ENCODE peak calls at places on chromosomes 3 and 15, in six cellular contexts. C, M, I, S, A and F are unnamed samples.
A peak's percentile ranks its signal among the peaks of the same experiment; 100 is the strongest.

GRCh38 chr15:65954289-65954741 is 85.0 kb downstream of the RAB11A start:
- DNase-seq in C (peak; percentile 44), M (no peak), I (peak; percentile 24), S (no peak), A (peak; percentile 18), F (peak; percentile 32)

GRCh38 chr3:30611613-30612421 is 5.4 kb downstream of the TGFBR2 start:
- DNase-seq in C (peak; percentile 56), M (no peak), I (no peak), S (no peak), A (peak; percentile 60), F (peak; percentile 66)

GRCh38 chr3:175274056-175274455 is 414.9 kb downstream of the NAALADL2 start:
- DNase-seq in C (no peak), M (no peak), I (no peak), S (no peak), A (no peak), F (no peak)

GRCh38 chr3:71066356-71066755 is 517.2 kb downstream of the FOXP1 start:
- DNase-seq in C (peak; percentile 66), M (no peak), I (no peak), S (peak; percentile 46), A (no peak), F (no peak)

GRCh38 chr15:63264685-63265302 is 12.6 kb upstream of the APH1B start:
- DNase-seq in C (no peak), M (peak; percentile 87), I (no peak), S (no peak), A (peak; percentile 83), F (no peak)

GRCh38 chr15:60544581-60545115 is 65.7 kb upstream of the ICE2 start:
- DNase-seq in C (no peak), M (no peak), I (no peak), S (no peak), A (no peak), F (no peak)

GRCh38 chr3:169082076-169082475 is 581.4 kb downstream of the MECOM start:
- DNase-seq in C (no peak), M (no peak), I (no peak), S (no peak), A (no peak), F (no peak)

GRCh38 chr3:164533275-164533674 is 545.0 kb downstream of the SI start:
- DNase-seq in C (no peak), M (no peak), I (no peak), S (no peak), A (no peak), F (no peak)

GRCh38 chr3:14492948-14493881 is 46.9 kb downstream of the GRIP2 start:
- DNase-seq in C (no peak), M (no peak), I (no peak), S (no peak), A (no peak), F (no peak)

GRCh38 chr3:197202694-197203093 is 95.7 kb downstream of the DLG1 start:
- DNase-seq in C (no peak), M (no peak), I (no peak), S (no peak), A (no peak), F (no peak)
- H4K20me1 ChIP-seq in C (peaks cover 13% of the 10 kb centered on the region), M (no peaks in the 10 kb centered on the region), I (peaks cover 86% of the 10 kb centered on the region), S (no peaks in the 10 kb centered on the region), A (peaks cover 45% of the 10 kb centered on the region), F (peaks cover 50% of the 10 kb centered on the region)

DNA sequence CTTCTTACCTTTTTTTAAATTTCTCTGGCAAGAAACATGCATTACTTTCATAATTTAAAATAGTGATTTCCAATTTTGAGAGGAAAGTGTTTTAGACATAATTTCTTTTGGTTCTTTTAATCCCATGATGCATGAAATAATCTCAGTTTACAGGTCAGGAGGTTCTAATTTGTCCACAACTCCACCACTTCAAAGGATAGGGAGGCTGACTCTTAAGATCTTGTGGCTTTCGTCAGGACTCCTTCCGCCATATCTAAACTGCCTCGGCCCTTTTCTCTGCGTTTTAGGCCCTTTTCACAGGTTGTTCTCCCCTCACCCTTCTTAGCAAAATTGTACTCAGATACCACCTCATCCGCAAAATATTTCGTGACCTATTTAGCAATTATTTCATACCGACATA is 8.0 kb downstream of the DYNC1LI1 start:
- DNase-seq in C (no peak), M (no peak), I (no peak), S (no peak), A (no peak), F (no peak)
- H4K20me1 ChIP-seq in C (no peaks in the 10 kb centered on the region), M (no peaks in the 10 kb centered on the region), I (peaks cover 67% of the 10 kb centered on the region), S (no peaks in the 10 kb centered on the region), A (peaks cover 36% of the 10 kb centered on the region), F (no peaks in the 10 kb centered on the region)

DNA sequence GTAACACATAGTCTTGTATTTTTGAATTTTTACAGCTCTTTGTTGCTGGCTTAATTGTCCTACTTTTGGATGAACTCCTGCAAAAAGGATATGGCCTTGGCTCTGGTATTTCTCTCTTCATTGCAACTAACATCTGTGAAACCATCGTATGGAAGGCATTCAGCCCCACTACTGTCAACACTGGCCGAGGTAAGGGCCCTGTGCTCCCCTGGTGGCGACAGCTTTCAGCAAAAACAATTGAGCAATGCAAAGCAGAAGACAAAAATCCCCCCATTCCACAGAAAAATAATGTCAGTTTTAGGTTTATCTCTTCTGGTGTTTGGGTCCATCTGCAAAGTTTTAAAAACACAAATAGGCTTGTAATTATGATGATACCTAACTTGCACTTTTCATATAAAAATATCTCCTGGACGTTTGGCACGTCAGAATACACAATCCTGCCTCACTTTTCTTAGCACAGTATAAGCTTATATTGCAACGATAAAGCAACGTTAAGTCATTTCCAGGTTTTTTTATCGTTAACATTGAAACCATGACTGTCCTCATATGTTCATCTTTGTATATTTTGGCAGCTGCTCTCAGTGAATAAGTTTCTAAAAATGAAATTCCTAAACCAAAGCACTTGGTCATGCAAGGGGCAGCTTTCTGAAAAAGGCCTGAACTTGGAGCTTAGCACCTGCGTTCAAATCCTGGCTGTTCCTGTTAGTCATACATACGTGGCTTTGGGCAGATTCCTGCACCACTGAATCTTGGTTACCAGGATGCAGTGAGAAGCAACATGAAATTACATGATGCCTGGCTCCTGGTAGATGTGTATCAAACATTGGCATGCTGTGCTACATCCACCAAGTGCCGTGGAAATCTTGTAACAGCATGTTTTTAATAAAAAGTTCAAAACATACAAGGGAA is 8.5 kb downstream of the SEC61A1 start:
- DNase-seq in C (no peak), M (peak; percentile 95), I (no peak), S (no peak), A (peak; percentile 100), F (peak; percentile 85)
- H4K20me1 ChIP-seq in C (peaks cover 3% of the 10 kb centered on the region), M (no peaks in the 10 kb centered on the region), I (no peaks in the 10 kb centered on the region), S (peaks cover 3% of the 10 kb centered on the region), A (peaks cover 56% of the 10 kb centered on the region), F (peaks cover 10% of the 10 kb centered on the region)

GRCh38 chr3:66011098-66011655 is 27.5 kb downstream of the MAGI1 start:
- DNase-seq in C (no peak), M (no peak), I (no peak), S (no peak), A (no peak), F (no peak)
- H4K20me1 ChIP-seq in C (no peaks in the 10 kb centered on the region), M (no peaks in the 10 kb centered on the region), I (peaks cover 21% of the 10 kb centered on the region), S (no peaks in the 10 kb centered on the region), A (peaks cover 38% of the 10 kb centered on the region), F (no peaks in the 10 kb centered on the region)

GRCh38 chr3:170367797-170368196 is 10.3 kb downstream of the SKIL start:
- DNase-seq in C (peak; percentile 51), M (no peak), I (no peak), S (no peak), A (no peak), F (no peak)
- H4K20me1 ChIP-seq in C (peaks cover 19% of the 10 kb centered on the region), M (no peaks in the 10 kb centered on the region), I (no peaks in the 10 kb centered on the region), S (no peaks in the 10 kb centered on the region), A (peaks cover 15% of the 10 kb centered on the region), F (no peaks in the 10 kb centered on the region)

GRCh38 chr15:67082007-67082536 is 16.7 kb downstream of the SMAD3 start:
- DNase-seq in C (peak; percentile 77), M (no peak), I (no peak), S (peak; percentile 60), A (no peak), F (no peak)
- H4K20me1 ChIP-seq in C (no peaks in the 10 kb centered on the region), M (peaks cover 2% of the 10 kb centered on the region), I (peaks cover 52% of the 10 kb centered on the region), S (no peaks in the 10 kb centered on the region), A (peaks cover 98% of the 10 kb centered on the region), F (peaks cover 6% of the 10 kb centered on the region)

GRCh38 chr15:75532413-75533250 is 46.5 kb downstream of the PTPN9 start:
- DNase-seq in C (peak; percentile 16), M (peak; percentile 92), I (peak; percentile 65), S (peak; percentile 76), A (peak; percentile 88), F (no peak)
- H4K20me1 ChIP-seq in C (peaks cover 7% of the 10 kb centered on the region), M (no peaks in the 10 kb centered on the region), I (peaks cover 11% of the 10 kb centered on the region), S (peaks cover 4% of the 10 kb centered on the region), A (peaks cover 63% of the 10 kb centered on the region), F (no peaks in the 10 kb centered on the region)